ENCODE peak calls at places on chromosomes 13 and 19, in eight cellular contexts. O, U, P, J, A, W, M and X are unnamed samples.

GRCh38 chr13:73142091-73142490 is 83.3 kb downstream of the KLF5 start:
- DNase-seq in P (no peak), U (no peak), J (no peak), A (no peak), M (no peak), O (no peak), W (no peak), X (no peak)

GRCh38 chr19:35141627-35142401 is 1.2 kb upstream of the FXYD7 start:
- DNase-seq in W (no peak), M (no peak), J (no peak), A (no peak), U (no peak), O (no peak), P (no peak), X (no peak)

GRCh38 chr13:99260216-99260615 is 2.0 kb upstream of the GPR18 start:
- DNase-seq in J (no peak), W (no peak), P (no peak), O (no peak), A (no peak), M (no peak), U (no peak), X (no peak)

GRCh38 chr13:80655778-80656518 is 315.0 kb upstream of the SPRY2 start:
- DNase-seq in O (no peak), J (no peak), P (no peak), M (peak), U (no peak), A (no peak), W (no peak), X (no peak)

GRCh38 chr13:114222461-114222968 is 12.2 kb upstream of the CDC16 start:
- DNase-seq in P (no peak), O (no peak), J (peak), W (no peak), M (no peak), A (no peak), U (peak), X (no peak)

GRCh38 chr19:12983091-12983490 is 12.2 kb upstream of the NFIX start:
- DNase-seq in J (no peak), P (no peak), O (no peak), W (no peak), M (no peak), A (no peak), U (no peak), X (no peak)

GRCh38 chr13:49098198-49098597 is 121.9 kb upstream of the MLNR start:
- DNase-seq in O (no peak), U (no peak), A (peak), J (no peak), P (no peak), W (peak), M (no peak), X (no peak)

GRCh38 chr19:32879741-32880140 is 10.2 kb upstream of the SLC7A9 start:
- DNase-seq in A (no peak), P (no peak), J (no peak), O (no peak), M (no peak), W (no peak), U (no peak), X (no peak)

GRCh38 chr13:101291216-101291615 is 125.1 kb downstream of the NALCN start:
- DNase-seq in U (no peak), A (no peak), W (no peak), P (no peak), M (no peak), J (no peak), O (no peak), X (no peak)

GRCh38 chr13:64130600-64130999 is 2715.0 kb upstream of the PCDH20 start:
- DNase-seq in A (no peak), M (no peak), J (no peak), W (no peak), U (no peak), O (no peak), P (no peak), X (no peak)

GRCh38 chr19:33606556-33606955 is 15.2 kb upstream of the CHST8 start:
- DNase-seq in J (no peak), P (no peak), W (no peak), O (no peak), U (no peak), A (no peak), M (no peak), X (no peak)

GRCh38 chr13:99374169-99374991 is 67.2 kb upstream of the GPR183 start:
- DNase-seq in P (no peak), A (no peak), O (no peak), U (no peak), W (no peak), J (no peak), M (no peak), X (no peak)

GRCh38 chr19:35592226-35592625 is 6.3 kb downstream of the PMIS2 start:
- DNase-seq in M (peak), J (peak), U (peak), O (no peak), W (no peak), A (peak), P (no peak), X (peak)

GRCh38 chr19:47003611-47003935 is 16.1 kb upstream of the NPAS1 start:
- DNase-seq in U (no peak), J (no peak), O (no peak), M (no peak), W (no peak), A (no peak), P (no peak), X (no peak)

GRCh38 chr13:59780058-59780457 is 383.7 kb downstream of the DIAPH3 start:
- DNase-seq in W (no peak), M (no peak), J (no peak), U (no peak), P (no peak), A (no peak), O (no peak), X (no peak)

GRCh38 chr19:13044160-13044853 is 49.0 kb downstream of the NFIX start:
- DNase-seq in P (no peak), J (no peak), W (no peak), M (no peak), O (no peak), A (no peak), U (no peak), X (no peak)

GRCh38 chr19:58009666-58010301 is 7.2 kb upstream of the ZNF606 start:
- DNase-seq in U (peak), J (no peak), M (peak), P (no peak), W (peak), A (peak), O (peak), X (no peak)

GRCh38 chr19:6063576-6063961 is 46.7 kb downstream of the RFX2 start:
- DNase-seq in A (no peak), O (no peak), U (no peak), P (no peak), M (no peak), J (no peak), W (no peak), X (no peak)

GRCh38 chr13:84096221-84096620 is 213.9 kb upstream of the SLITRK1 start:
- DNase-seq in W (no peak), M (no peak), O (no peak), J (no peak), P (no peak), U (no peak), A (no peak), X (no peak)

GRCh38 chr13:51523082-51523518 is 61.2 kb upstream of the WDFY2 start:
- DNase-seq in U (peak), J (peak), W (peak), P (no peak), A (peak), M (no peak), O (no peak), X (no peak)

GRCh38 chr13:39119422-39119821 is 81.2 kb downstream of the NHLRC3 start:
- DNase-seq in J (no peak), U (no peak), M (no peak), A (no peak), O (no peak), P (no peak), W (no peak), X (no peak)

GRCh38 chr13:104594801-104595200 is 1528.6 kb upstream of the SLC10A2 start:
- DNase-seq in O (no peak), A (no peak), W (no peak), M (no peak), J (no peak), U (no peak), P (no peak), X (no peak)

GRCh38 chr13:28537149-28537548 is 42.2 kb upstream of the FLT1 start:
- DNase-seq in A (no peak), O (no peak), M (no peak), J (no peak), U (peak), P (no peak), W (no peak), X (no peak)

GRCh38 chr19:10604460-10604980 is 17.4 kb upstream of the AP1M2 start:
- DNase-seq in U (no peak), W (no peak), A (no peak), O (peak), J (no peak), M (no peak), P (no peak), X (no peak)

DNA sequence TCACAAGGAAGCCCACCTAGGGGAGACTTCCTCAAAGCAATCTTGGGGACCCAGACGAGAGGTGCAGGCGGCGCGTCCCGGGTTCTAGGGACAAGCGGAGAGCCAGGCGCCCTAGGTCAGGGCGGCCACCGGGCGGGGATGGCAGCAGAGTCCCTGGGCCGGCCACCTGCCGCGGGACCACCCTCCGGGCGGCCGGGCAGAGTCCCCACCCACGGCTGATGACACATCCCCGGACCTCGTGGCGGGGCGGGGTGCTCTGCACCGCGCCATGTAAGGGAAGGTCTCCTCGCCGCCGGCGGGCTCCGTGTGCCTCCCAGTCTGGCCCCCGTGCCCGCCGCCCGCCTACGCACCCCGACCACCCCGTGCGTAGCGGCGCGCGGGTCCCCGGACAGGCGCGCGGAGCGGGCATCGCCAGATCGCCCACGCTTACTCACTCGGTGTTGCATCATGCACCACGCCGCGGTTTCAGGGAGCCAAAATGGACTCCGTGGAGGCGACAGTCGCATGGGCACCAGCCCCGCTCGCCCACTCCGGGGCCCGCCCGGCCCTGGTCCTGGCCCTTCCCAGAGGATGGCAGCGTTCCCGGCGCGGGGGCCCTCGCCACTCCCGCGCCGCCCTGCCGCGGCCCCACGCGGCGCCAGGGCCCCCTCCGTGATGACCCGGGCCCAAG is 643 bp downstream of the SLC7A1 start:
- DNase-seq in P (peak), W (peak), M (peak), U (no peak), A (peak), O (peak), J (no peak), X (no peak)
- TF ChIP-seq POLR2AphosphoS5 in P (no peak), W (peak), M (no peak), U (peak), A (no peak), O (peak), J (no peak), X (no peak)

GRCh38 chr13:45368571-45368970 is 27.6 kb upstream of the TPT1 start:
- DNase-seq in P (no peak), W (no peak), U (no peak), M (no peak), J (no peak), A (peak), O (no peak), X (no peak)

GRCh38 chr13:45369116-45369515 is 28.1 kb upstream of the TPT1 start:
- DNase-seq in A (no peak), O (no peak), W (no peak), M (no peak), U (no peak), P (no peak), J (no peak), X (no peak)

GRCh38 chr13:45365558-45365885 is 24.5 kb upstream of the TPT1 start:
- DNase-seq in W (no peak), U (no peak), A (no peak), O (no peak), J (no peak), M (no peak), P (no peak), X (no peak)

GRCh38 chr13:45367995-45368394 is 27.0 kb upstream of the TPT1 start:
- DNase-seq in P (no peak), A (no peak), J (no peak), O (no peak), W (no peak), U (no peak), M (no peak), X (no peak)

GRCh38 chr13:45367358-45367757 is 26.4 kb upstream of the TPT1 start:
- DNase-seq in O (peak), A (peak), P (no peak), J (peak), M (peak), U (peak), W (peak), X (peak)
- TF ChIP-seq POLR2AphosphoS5 in O (no peak), A (peak), P (no peak), J (no peak), M (no peak), U (no peak), W (no peak), X (no peak)

DNA sequence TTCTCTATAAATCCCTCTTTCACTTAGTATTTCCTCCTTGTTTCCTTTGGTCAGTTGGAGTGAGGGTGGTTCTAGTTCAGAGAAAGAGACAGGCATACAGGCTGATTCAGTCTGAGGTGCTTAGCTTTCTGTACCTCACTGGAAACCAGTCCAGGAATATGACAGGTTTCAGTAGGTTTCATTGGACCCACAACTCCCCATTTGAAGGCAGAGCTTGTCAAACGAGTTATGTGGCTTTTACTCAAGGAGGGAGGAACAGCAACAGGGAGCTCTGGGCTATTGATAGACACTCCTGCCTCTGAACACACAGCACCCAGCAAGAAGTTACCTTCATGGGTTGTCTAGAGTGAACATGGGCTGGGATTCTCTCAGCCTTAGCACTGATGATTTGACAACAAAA is 14.5 kb downstream of the ACTN4 start:
- DNase-seq in J (no peak), P (no peak), M (no peak), U (no peak), A (peak), O (no peak), W (peak), X (no peak)
- TF ChIP-seq POLR2AphosphoS5 in J (no peak), P (peak), M (no peak), U (no peak), A (peak), O (no peak), W (peak), X (no peak)

GRCh38 chr19:44164673-44165512 is at the start of gene ZNF226:
- DNase-seq in M (peak), J (peak), P (peak), U (peak), O (peak), W (peak), A (peak), X (peak)
- TF ChIP-seq POLR2AphosphoS5 in M (peak), J (peak), P (peak), U (peak), O (peak), W (peak), A (peak), X (peak)

GRCh38 chr19:2333807-2334211 is 5.3 kb downstream of the SPPL2B start:
- DNase-seq in O (no peak), M (no peak), P (no peak), U (no peak), A (no peak), W (no peak), J (no peak), X (no peak)

GRCh38 chr19:2332341-2333026 is 4.0 kb downstream of the SPPL2B start:
- DNase-seq in M (no peak), O (peak), A (no peak), U (no peak), J (no peak), P (no peak), W (no peak), X (no peak)

GRCh38 chr19:2331601-2332246 is 3.2 kb downstream of the SPPL2B start:
- DNase-seq in P (no peak), U (no peak), A (no peak), O (no peak), J (no peak), M (no peak), W (no peak), X (no peak)

GRCh38 chr19:2334426-2334825 is 5.9 kb downstream of the SPPL2B start:
- DNase-seq in A (no peak), W (no peak), M (no peak), O (no peak), P (no peak), J (no peak), U (no peak), X (no peak)

GRCh38 chr19:2333027-2333806 is 4.7 kb downstream of the SPPL2B start:
- DNase-seq in O (no peak), P (no peak), U (no peak), A (no peak), J (no peak), W (no peak), M (no peak), X (no peak)
- TF ChIP-seq POLR2AphosphoS5 in O (no peak), P (no peak), U (no peak), A (no peak), J (no peak), W (no peak), M (no peak), X (no peak)

GRCh38 chr13:108218044-108218974 is at the start of gene ABHD13:
- DNase-seq in O (peak), W (peak), U (peak), P (peak), J (peak), M (peak), A (peak), X (peak)
- TF ChIP-seq POLR2AphosphoS5 in O (peak), W (peak), U (peak), P (no peak), J (peak), M (peak), A (peak), X (peak)

GRCh38 chr19:8252922-8253589 is 43.9 kb downstream of the CERS4 start:
- DNase-seq in O (peak), M (peak), P (peak), U (peak), W (peak), A (peak), J (peak), X (peak)
- TF ChIP-seq POLR2AphosphoS5 in O (no peak), M (no peak), P (no peak), U (no peak), W (no peak), A (peak), J (no peak), X (no peak)

GRCh38 chr19:2122982-2123381 is 26.3 kb downstream of the IZUMO4 start:
- DNase-seq in U (no peak), M (no peak), A (no peak), O (no peak), P (no peak), W (no peak), J (no peak), X (no peak)

GRCh38 chr19:2121416-2122051 is 24.8 kb downstream of the IZUMO4 start:
- DNase-seq in W (no peak), M (no peak), A (no peak), J (no peak), O (no peak), U (no peak), P (no peak), X (no peak)

GRCh38 chr19:2120821-2121220 is 24.1 kb downstream of the IZUMO4 start:
- DNase-seq in P (no peak), M (no peak), A (no peak), O (no peak), U (no peak), J (no peak), W (no peak), X (no peak)

GRCh38 chr19:2122251-2122650 is 25.5 kb downstream of the IZUMO4 start:
- DNase-seq in A (no peak), O (no peak), U (no peak), M (no peak), J (no peak), W (no peak), P (no peak), X (no peak)

GRCh38 chr19:2123682-2124387 is 27.1 kb downstream of the IZUMO4 start:
- DNase-seq in A (no peak), M (peak), U (no peak), W (no peak), P (no peak), O (no peak), J (no peak), X (no peak)
- TF ChIP-seq POLR2AphosphoS5 in A (no peak), M (no peak), U (peak), W (no peak), P (no peak), O (no peak), J (no peak), X (no peak)

GRCh38 chr19:1954547-1954946 is 13.6 kb downstream of the CSNK1G2 start:
- DNase-seq in M (no peak), W (no peak), P (no peak), J (no peak), A (no peak), O (no peak), U (no peak), X (no peak)

GRCh38 chr19:1953037-1953436 is 12.1 kb downstream of the CSNK1G2 start:
- DNase-seq in M (no peak), P (no peak), U (no peak), W (no peak), A (no peak), J (no peak), O (no peak), X (no peak)

GRCh38 chr19:1955171-1956142 is 14.5 kb downstream of the CSNK1G2 start:
- DNase-seq in U (no peak), A (no peak), W (no peak), O (no peak), P (no peak), M (no peak), J (no peak), X (no peak)

GRCh38 chr19:1952635-1953034 is 11.7 kb downstream of the CSNK1G2 start:
- DNase-seq in A (no peak), J (no peak), U (no peak), M (no peak), P (no peak), O (no peak), W (no peak), X (no peak)

DNA sequence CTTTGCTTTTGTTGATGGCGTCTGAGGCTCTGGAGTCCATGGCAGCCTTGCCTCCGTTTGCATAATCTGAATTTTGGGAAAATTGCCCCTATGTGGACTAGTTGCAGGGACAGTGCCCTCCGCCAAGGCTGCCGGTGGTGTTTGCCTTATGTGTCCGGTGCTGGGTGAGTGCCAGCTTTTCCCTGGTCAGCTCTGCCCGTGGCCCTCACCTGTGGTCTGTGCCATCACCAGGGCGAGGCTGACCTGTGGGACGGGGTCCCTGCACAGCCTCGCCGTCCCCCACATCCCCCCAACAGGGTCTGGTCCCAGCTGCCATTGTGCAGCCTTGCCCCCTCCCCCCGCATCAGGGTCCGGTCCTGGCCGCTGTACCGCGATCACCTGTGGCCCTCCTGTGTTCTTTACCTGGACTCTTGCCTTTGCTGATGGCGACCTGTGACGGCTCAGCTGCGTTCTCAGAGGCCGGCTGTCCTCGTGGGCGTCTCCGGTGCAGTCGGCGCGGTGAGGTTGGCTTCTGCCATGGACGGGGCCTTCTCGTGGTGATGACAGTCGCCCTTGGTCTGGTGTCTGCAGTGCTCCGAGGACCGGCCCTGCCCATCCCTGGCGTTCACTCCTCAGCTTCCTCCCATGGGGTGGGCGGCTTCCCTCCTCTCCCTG is 12.6 kb downstream of the CSNK1G2 start:
- DNase-seq in W (no peak), M (no peak), U (no peak), A (no peak), O (no peak), P (no peak), J (no peak), X (no peak)
- TF ChIP-seq POLR2AphosphoS5 in W (no peak), M (no peak), U (no peak), A (no peak), O (no peak), P (no peak), J (no peak), X (no peak)